ENCODE peak calls at places on chromosomes 12 and 14, in nine cellular contexts. V is AG10803, J is dorsolateral prefrontal cortex, T is cardiac muscle cell, O is AG09309, B is foreskin fibroblast, E is AG04449, L is Panc1, C is HCT116. Z is an unnamed sample.

GRCh38 chr12:63206908-63207307 is 55.9 kb upstream of the AVPR1A start:
- DNase-seq in V (peak; percentile 7), J (no peak), T (no peak), O (no peak), B (peak; percentile 47), E (no peak), L (no peak), C (no peak), Z (no peak)

GRCh38 chr12:116604883-116605641 is 45.9 kb downstream of the MAP1LC3B2 start:
- DNase-seq in V (peak; percentile 45), J (no peak), T (no peak), O (no peak), B (peak; percentile 58), E (no peak), L (no peak), C (no peak), Z (no peak)

GRCh38 chr14:55103005-55103640 is 25.9 kb upstream of the LGALS3 start:
- DNase-seq in V (peak; percentile 96), J (no peak), T (peak; percentile 40), O (peak; percentile 86), B (peak; percentile 98), E (peak; percentile 76), L (peak; percentile 74), C (peak; percentile 97), Z (peak; percentile 97)

GRCh38 chr12:4849024-4849594 is 60.6 kb upstream of the KCNA1 start:
- DNase-seq in V (peak; percentile 34), J (no peak), T (peak; percentile 49), O (no peak), B (peak; percentile 56), E (no peak), L (peak; percentile 17), C (no peak), Z (peak; percentile 6)

GRCh38 chr12:12353276-12353675 is 3.2 kb upstream of the MANSC1 start:
- DNase-seq in V (no peak), J (no peak), T (no peak), O (no peak), B (no peak), E (no peak), L (no peak), C (no peak), Z (no peak)

GRCh38 chr14:91835920-91836843 is 31.2 kb downstream of the TC2N start:
- DNase-seq in V (no peak), J (no peak), T (peak; percentile 86), O (no peak), B (peak; percentile 68), E (no peak), L (no peak), C (peak; percentile 56), Z (no peak)

GRCh38 chr12:26153421-26154154 is 28.8 kb upstream of the BHLHE41 start:
- DNase-seq in V (peak; percentile 95), J (no peak), T (peak; percentile 14), O (peak; percentile 85), B (peak; percentile 94), E (peak; percentile 88), L (peak; percentile 100), C (peak; percentile 83), Z (peak; percentile 65)

GRCh38 chr12:49763006-49763591 is 21.7 kb downstream of the TMBIM6 start:
- DNase-seq in V (peak; percentile 40), J (peak; percentile 71), T (peak; percentile 79), O (no peak), B (peak; percentile 73), E (no peak), L (no peak), C (no peak), Z (no peak)

GRCh38 chr14:104580961-104581360 is 1.4 kb downstream of the C14orf180 start:
- DNase-seq in V (no peak), J (no peak), T (no peak), O (no peak), B (no peak), E (no peak), L (no peak), C (no peak), Z (no peak)

GRCh38 chr12:117685115-117685926 is 283.5 kb downstream of the KSR2 start:
- DNase-seq in V (peak; percentile 97), J (no peak), T (peak; percentile 39), O (peak; percentile 62), B (peak; percentile 88), E (peak; percentile 44), L (peak; percentile 74), C (no peak), Z (peak; percentile 65)

GRCh38 chr12:85275359-85275758 is 4.7 kb upstream of the ALX1 start:
- DNase-seq in V (no peak), J (no peak), T (no peak), O (no peak), B (peak; percentile 14), E (no peak), L (no peak), C (no peak), Z (no peak)

GRCh38 chr14:77097006-77097688 is 911 bp upstream of the CIPC start:
- DNase-seq in V (peak; percentile 27), J (no peak), T (no peak), O (no peak), B (no peak), E (no peak), L (no peak), C (no peak), Z (no peak)

GRCh38 chr12:4720637-4720995 is 416 bp downstream of the GALNT8 start:
- DNase-seq in V (no peak), J (no peak), T (no peak), O (no peak), B (no peak), E (no peak), L (no peak), C (no peak), Z (no peak)

GRCh38 chr12:80778005-80778541 is 61.4 kb downstream of the MYF5 start:
- DNase-seq in V (peak; percentile 95), J (peak; percentile 30), T (peak; percentile 10), O (peak; percentile 86), B (peak; percentile 98), E (peak; percentile 77), L (no peak), C (peak; percentile 53), Z (peak; percentile 99)

GRCh38 chr14:58794993-58795762 is 157.4 kb downstream of the DACT1 start:
- DNase-seq in V (no peak), J (no peak), T (no peak), O (no peak), B (no peak), E (no peak), L (no peak), C (no peak), Z (no peak)

DNA sequence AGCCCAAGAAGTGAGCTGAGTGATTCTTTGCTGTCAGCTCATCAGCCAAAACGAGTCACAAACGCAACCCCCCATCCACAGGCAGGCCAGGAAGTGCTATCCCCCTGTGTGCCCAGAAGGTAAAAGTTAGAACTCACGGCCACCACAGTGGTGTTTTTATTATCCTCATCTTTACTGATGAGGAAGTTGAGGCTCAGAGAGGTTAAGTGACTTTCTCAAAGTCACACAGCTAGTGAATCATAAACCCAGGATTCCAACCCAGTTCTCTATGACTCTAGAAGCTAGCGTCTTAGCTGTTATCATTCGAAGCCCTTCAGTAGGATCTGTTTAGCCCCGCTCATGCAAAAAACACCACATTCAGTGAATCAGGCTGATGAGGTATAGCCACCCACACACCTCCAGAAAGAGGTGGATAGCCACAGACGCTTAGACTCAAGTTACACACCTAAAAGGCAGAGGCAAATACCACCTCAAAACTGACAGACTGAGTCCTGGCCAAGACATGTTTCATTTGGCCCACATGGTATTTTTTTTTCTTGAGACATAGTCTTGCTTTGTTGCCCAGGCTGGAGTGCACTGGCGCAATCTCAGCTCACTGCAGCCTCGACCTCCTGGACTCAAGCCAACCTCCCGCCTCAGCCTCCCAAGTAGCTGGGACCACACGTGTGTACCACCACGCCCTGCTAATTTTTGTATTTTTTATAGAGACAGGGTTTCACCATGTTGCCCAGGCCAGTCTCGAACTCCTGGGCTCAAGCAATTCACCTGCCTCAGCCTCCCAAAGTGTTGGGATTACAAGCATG is 100.7 kb downstream of the SCARB1 start:
- DNase-seq in V (peak; percentile 39), J (no peak), T (no peak), O (no peak), B (no peak), E (no peak), L (no peak), C (no peak), Z (no peak)
- TF ChIP-seq CTCF in V (no peak), J (no peak), T (no peak), O (no peak), B (no peak), E (no peak), L (no peak), C (no peak), Z (no peak)

GRCh38 chr14:70921669-70922068 is 14.4 kb downstream of the PCNX1 start:
- DNase-seq in V (peak; percentile 5), J (no peak), T (no peak), O (no peak), B (peak; percentile 67), E (no peak), L (no peak), C (no peak), Z (no peak)
- H3K4me3 ChIP-seq in V (no peak overlapping the region), J (no peak overlapping the region), T (no peak overlapping the region), O (no peak overlapping the region), B (no peak overlapping the region), E (no peak overlapping the region), L (no peak overlapping the region), C (no peak overlapping the region), Z (no peak overlapping the region)

GRCh38 chr12:113090740-113091139 is 34.2 kb downstream of the DTX1 start:
- DNase-seq in V (no peak), J (no peak), T (no peak), O (no peak), B (no peak), E (no peak), L (no peak), C (no peak), Z (no peak)

GRCh38 chr12:113091506-113091905 is 35.0 kb downstream of the DTX1 start:
- DNase-seq in V (no peak), J (no peak), T (no peak), O (no peak), B (no peak), E (no peak), L (no peak), C (no peak), Z (no peak)

GRCh38 chr12:113094738-113095137 is 38.2 kb downstream of the DTX1 start:
- DNase-seq in V (no peak), J (no peak), T (no peak), O (no peak), B (no peak), E (no peak), L (no peak), C (no peak), Z (no peak)

GRCh38 chr12:113093409-113094101 is 37.0 kb downstream of the DTX1 start:
- DNase-seq in V (no peak), J (no peak), T (no peak), O (no peak), B (no peak), E (no peak), L (no peak), C (no peak), Z (no peak)

GRCh38 chr12:113092478-113093408 is 36.2 kb downstream of the DTX1 start:
- DNase-seq in V (no peak), J (no peak), T (peak; percentile 42), O (no peak), B (no peak), E (no peak), L (no peak), C (no peak), Z (no peak)
- TF ChIP-seq CTCF in V (no peak), J (no peak), T (peak; percentile 35), O (peak; percentile 12), B (no peak), E (no peak), L (no peak), C (peak; percentile 17), Z (no peak)

DNA sequence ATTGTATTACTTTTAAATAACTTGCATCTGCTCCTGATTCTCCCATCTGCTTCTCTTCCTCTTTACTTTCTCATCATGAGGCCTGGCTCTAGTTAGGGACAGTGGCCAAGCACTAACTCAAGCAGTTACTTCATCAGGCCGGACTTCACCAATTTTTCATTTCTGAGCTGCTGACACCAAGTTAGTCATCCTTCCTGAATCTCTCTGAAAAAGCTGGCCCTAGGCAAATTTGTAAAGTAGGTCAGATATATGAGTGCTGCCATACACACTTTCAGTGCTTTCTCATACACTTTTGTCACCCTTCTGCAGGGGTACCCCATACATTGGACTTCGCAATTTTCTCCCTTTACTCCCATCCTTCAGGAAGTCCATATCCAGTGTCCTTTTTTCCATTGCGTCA is 276.9 kb upstream of the TMPO start:
- DNase-seq in V (peak; percentile 76), J (no peak), T (no peak), O (peak; percentile 31), B (peak; percentile 24), E (peak; percentile 5), L (no peak), C (no peak), Z (peak; percentile 4)
- H3K4me3 ChIP-seq in V (no peak overlapping the region), J (no peak overlapping the region), T (no peak overlapping the region), O (no peak overlapping the region), B (no peak overlapping the region), E (no peak overlapping the region), L (no peak overlapping the region), C (no peak overlapping the region), Z (no peak overlapping the region)